ENCODE peak calls at places on chromosomes 5 and 9, in nine cellular contexts. One of them, this sample, is unnamed.

GRCh38 chr9:21688108-21689102 is 114.0 kb upstream of the MTAP start:
- DNase-seq in pons: peak; percentile 15
- DNase-seq in ELF-1: no peak
- DNase-seq in CD4-positive, alpha-beta T cell: no peak
- DNase-seq in CD8-positive, alpha-beta memory T cell: no peak
- DNase-seq in putamen: peak; percentile 11
- DNase-seq in activated CD4-positive, alpha-beta T cell treated with anti-CD3 and anti-CD28 coated beads, Interleukin-2, amount 50 U/mL, for 1 hour: no peak
- DNase-seq in NCI-H345: no peak
- DNase-seq in ELR: peak; percentile 93
- DNase-seq in this sample: no peak

GRCh38 chr5:143761663-143762062 is 50.3 kb upstream of the HMHB1 start:
- DNase-seq in ELR: no peak
- DNase-seq in CD4-positive, alpha-beta T cell: no peak
- DNase-seq in ELF-1: no peak
- DNase-seq in NCI-H345: no peak
- DNase-seq in CD8-positive, alpha-beta memory T cell: no peak
- DNase-seq in pons: no peak
- DNase-seq in activated CD4-positive, alpha-beta T cell treated with anti-CD3 and anti-CD28 coated beads, Interleukin-2, amount 50 U/mL, for 1 hour: no peak
- DNase-seq in putamen: no peak
- DNase-seq in this sample: no peak

GRCh38 chr5:151742870-151743294 is 15.5 kb downstream of the ATOX1 start:
- DNase-seq in pons: peak; percentile 77
- DNase-seq in ELF-1: peak; percentile 68
- DNase-seq in NCI-H345: peak; percentile 24
- DNase-seq in CD4-positive, alpha-beta T cell: no peak
- DNase-seq in CD8-positive, alpha-beta memory T cell: no peak
- DNase-seq in ELR: peak; percentile 88
- DNase-seq in putamen: peak; percentile 60
- DNase-seq in activated CD4-positive, alpha-beta T cell treated with anti-CD3 and anti-CD28 coated beads, Interleukin-2, amount 50 U/mL, for 1 hour: no peak
- DNase-seq in this sample: no peak

GRCh38 chr9:110031511-110032173 is 176.3 kb downstream of the C9orf152 start:
- DNase-seq in CD4-positive, alpha-beta T cell: no peak
- DNase-seq in CD8-positive, alpha-beta memory T cell: no peak
- DNase-seq in putamen: no peak
- DNase-seq in ELF-1: no peak
- DNase-seq in ELR: peak; percentile 97
- DNase-seq in NCI-H345: no peak
- DNase-seq in activated CD4-positive, alpha-beta T cell treated with anti-CD3 and anti-CD28 coated beads, Interleukin-2, amount 50 U/mL, for 1 hour: no peak
- DNase-seq in pons: no peak
- DNase-seq in this sample: no peak

GRCh38 chr9:376115-376514 is 161.4 kb downstream of the DOCK8 start:
- DNase-seq in ELF-1: no peak
- DNase-seq in pons: no peak
- DNase-seq in activated CD4-positive, alpha-beta T cell treated with anti-CD3 and anti-CD28 coated beads, Interleukin-2, amount 50 U/mL, for 1 hour: no peak
- DNase-seq in putamen: no peak
- DNase-seq in ELR: no peak
- DNase-seq in CD8-positive, alpha-beta memory T cell: no peak
- DNase-seq in CD4-positive, alpha-beta T cell: no peak
- DNase-seq in NCI-H345: no peak
- DNase-seq in this sample: no peak

GRCh38 chr5:8241558-8241957 is 372.6 kb downstream of the MTRR start:
- DNase-seq in CD8-positive, alpha-beta memory T cell: no peak
- DNase-seq in pons: no peak
- DNase-seq in ELF-1: no peak
- DNase-seq in CD4-positive, alpha-beta T cell: no peak
- DNase-seq in ELR: no peak
- DNase-seq in activated CD4-positive, alpha-beta T cell treated with anti-CD3 and anti-CD28 coated beads, Interleukin-2, amount 50 U/mL, for 1 hour: no peak
- DNase-seq in NCI-H345: no peak
- DNase-seq in putamen: no peak
- DNase-seq in this sample: no peak

GRCh38 chr9:114155263-114155966 is at the start of gene COL27A1:
- DNase-seq in pons: peak; percentile 38
- DNase-seq in ELF-1: peak; percentile 90
- DNase-seq in ELR: peak; percentile 86
- DNase-seq in CD8-positive, alpha-beta memory T cell: peak; percentile 59
- DNase-seq in CD4-positive, alpha-beta T cell: peak; percentile 60
- DNase-seq in putamen: peak; percentile 45
- DNase-seq in activated CD4-positive, alpha-beta T cell treated with anti-CD3 and anti-CD28 coated beads, Interleukin-2, amount 50 U/mL, for 1 hour: peak; percentile 73
- DNase-seq in NCI-H345: peak; percentile 72
- DNase-seq in this sample: peak; percentile 83

GRCh38 chr9:137467896-137468295 is 8.8 kb upstream of the NSMF start:
- DNase-seq in CD4-positive, alpha-beta T cell: no peak
- DNase-seq in activated CD4-positive, alpha-beta T cell treated with anti-CD3 and anti-CD28 coated beads, Interleukin-2, amount 50 U/mL, for 1 hour: no peak
- DNase-seq in pons: no peak
- DNase-seq in NCI-H345: no peak
- DNase-seq in putamen: no peak
- DNase-seq in CD8-positive, alpha-beta memory T cell: no peak
- DNase-seq in ELF-1: no peak
- DNase-seq in ELR: no peak
- DNase-seq in this sample: no peak

GRCh38 chr5:142811840-142812557 is 41.8 kb downstream of the ARHGAP26 start:
- DNase-seq in pons: no peak
- DNase-seq in activated CD4-positive, alpha-beta T cell treated with anti-CD3 and anti-CD28 coated beads, Interleukin-2, amount 50 U/mL, for 1 hour: no peak
- DNase-seq in ELR: no peak
- DNase-seq in ELF-1: no peak
- DNase-seq in CD4-positive, alpha-beta T cell: no peak
- DNase-seq in NCI-H345: no peak
- DNase-seq in CD8-positive, alpha-beta memory T cell: no peak
- DNase-seq in putamen: no peak
- DNase-seq in this sample: no peak

GRCh38 chr9:138024831-138025291 is 147.3 kb downstream of the CACNA1B start:
- DNase-seq in pons: no peak
- DNase-seq in activated CD4-positive, alpha-beta T cell treated with anti-CD3 and anti-CD28 coated beads, Interleukin-2, amount 50 U/mL, for 1 hour: no peak
- DNase-seq in ELF-1: no peak
- DNase-seq in ELR: no peak
- DNase-seq in putamen: no peak
- DNase-seq in CD8-positive, alpha-beta memory T cell: no peak
- DNase-seq in CD4-positive, alpha-beta T cell: no peak
- DNase-seq in NCI-H345: no peak
- DNase-seq in this sample: peak; percentile 27

GRCh38 chr9:27110181-27110580 is 1.2 kb downstream of the TEK start:
- DNase-seq in CD4-positive, alpha-beta T cell: no peak
- DNase-seq in CD8-positive, alpha-beta memory T cell: no peak
- DNase-seq in ELR: no peak
- DNase-seq in NCI-H345: no peak
- DNase-seq in putamen: no peak
- DNase-seq in pons: no peak
- DNase-seq in activated CD4-positive, alpha-beta T cell treated with anti-CD3 and anti-CD28 coated beads, Interleukin-2, amount 50 U/mL, for 1 hour: no peak
- DNase-seq in ELF-1: no peak
- DNase-seq in this sample: no peak

GRCh38 chr5:534743-535671 is 10.8 kb upstream of the SLC9A3 start:
- DNase-seq in NCI-H345: no peak
- DNase-seq in CD8-positive, alpha-beta memory T cell: no peak
- DNase-seq in activated CD4-positive, alpha-beta T cell treated with anti-CD3 and anti-CD28 coated beads, Interleukin-2, amount 50 U/mL, for 1 hour: no peak
- DNase-seq in pons: no peak
- DNase-seq in ELF-1: no peak
- DNase-seq in ELR: no peak
- DNase-seq in CD4-positive, alpha-beta T cell: no peak
- DNase-seq in putamen: no peak
- DNase-seq in this sample: no peak

GRCh38 chr9:135955981-135956797 is 5.0 kb downstream of the UBAC1 start:
- DNase-seq in activated CD4-positive, alpha-beta T cell treated with anti-CD3 and anti-CD28 coated beads, Interleukin-2, amount 50 U/mL, for 1 hour: no peak
- DNase-seq in NCI-H345: no peak
- DNase-seq in putamen: no peak
- DNase-seq in CD8-positive, alpha-beta memory T cell: no peak
- DNase-seq in ELR: no peak
- DNase-seq in CD4-positive, alpha-beta T cell: no peak
- DNase-seq in pons: no peak
- DNase-seq in ELF-1: no peak
- DNase-seq in this sample: no peak

GRCh38 chr9:18474778-18475177 is 825 bp downstream of the ADAMTSL1 start:
- DNase-seq in activated CD4-positive, alpha-beta T cell treated with anti-CD3 and anti-CD28 coated beads, Interleukin-2, amount 50 U/mL, for 1 hour: no peak
- DNase-seq in CD8-positive, alpha-beta memory T cell: no peak
- DNase-seq in NCI-H345: no peak
- DNase-seq in putamen: no peak
- DNase-seq in pons: no peak
- DNase-seq in CD4-positive, alpha-beta T cell: no peak
- DNase-seq in ELR: peak; percentile 68
- DNase-seq in ELF-1: no peak
- DNase-seq in this sample: no peak

GRCh38 chr5:540215-541147 is 16.2 kb upstream of the SLC9A3 start:
- DNase-seq in pons: no peak
- DNase-seq in activated CD4-positive, alpha-beta T cell treated with anti-CD3 and anti-CD28 coated beads, Interleukin-2, amount 50 U/mL, for 1 hour: no peak
- DNase-seq in NCI-H345: no peak
- DNase-seq in putamen: no peak
- DNase-seq in CD4-positive, alpha-beta T cell: no peak
- DNase-seq in CD8-positive, alpha-beta memory T cell: no peak
- DNase-seq in ELR: no peak
- DNase-seq in ELF-1: no peak
- DNase-seq in this sample: no peak

GRCh38 chr9:113613815-113614413 is 150.4 kb downstream of the RGS3 start:
- DNase-seq in CD8-positive, alpha-beta memory T cell: no peak
- DNase-seq in activated CD4-positive, alpha-beta T cell treated with anti-CD3 and anti-CD28 coated beads, Interleukin-2, amount 50 U/mL, for 1 hour: no peak
- DNase-seq in CD4-positive, alpha-beta T cell: no peak
- DNase-seq in ELR: no peak
- DNase-seq in ELF-1: no peak
- DNase-seq in pons: no peak
- DNase-seq in NCI-H345: no peak
- DNase-seq in putamen: no peak
- DNase-seq in this sample: no peak

GRCh38 chr5:468401-468800 is 25.4 kb downstream of the EXOC3 start:
- DNase-seq in CD4-positive, alpha-beta T cell: no peak
- DNase-seq in putamen: no peak
- DNase-seq in CD8-positive, alpha-beta memory T cell: no peak
- DNase-seq in pons: no peak
- DNase-seq in activated CD4-positive, alpha-beta T cell treated with anti-CD3 and anti-CD28 coated beads, Interleukin-2, amount 50 U/mL, for 1 hour: no peak
- DNase-seq in ELR: no peak
- DNase-seq in NCI-H345: no peak
- DNase-seq in ELF-1: no peak
- DNase-seq in this sample: no peak

GRCh38 chr5:36584009-36584875 is 22.2 kb upstream of the SLC1A3 start:
- DNase-seq in ELF-1: no peak
- DNase-seq in CD4-positive, alpha-beta T cell: no peak
- DNase-seq in activated CD4-positive, alpha-beta T cell treated with anti-CD3 and anti-CD28 coated beads, Interleukin-2, amount 50 U/mL, for 1 hour: no peak
- DNase-seq in putamen: no peak
- DNase-seq in ELR: no peak
- DNase-seq in CD8-positive, alpha-beta memory T cell: no peak
- DNase-seq in NCI-H345: no peak
- DNase-seq in pons: peak; percentile 65
- DNase-seq in this sample: no peak

GRCh38 chr9:136791466-136792276 is 527 bp downstream of the TMEM141 start:
- DNase-seq in CD8-positive, alpha-beta memory T cell: peak; percentile 71
- DNase-seq in ELF-1: peak; percentile 89
- DNase-seq in putamen: no peak
- DNase-seq in pons: no peak
- DNase-seq in activated CD4-positive, alpha-beta T cell treated with anti-CD3 and anti-CD28 coated beads, Interleukin-2, amount 50 U/mL, for 1 hour: peak; percentile 66
- DNase-seq in ELR: peak; percentile 49
- DNase-seq in CD4-positive, alpha-beta T cell: peak; percentile 54
- DNase-seq in NCI-H345: peak; percentile 62
- DNase-seq in this sample: peak; percentile 71

GRCh38 chr9:33782395-33783152 is 12.8 kb upstream of the PRSS3 start:
- DNase-seq in activated CD4-positive, alpha-beta T cell treated with anti-CD3 and anti-CD28 coated beads, Interleukin-2, amount 50 U/mL, for 1 hour: no peak
- DNase-seq in CD4-positive, alpha-beta T cell: no peak
- DNase-seq in CD8-positive, alpha-beta memory T cell: no peak
- DNase-seq in NCI-H345: no peak
- DNase-seq in ELR: peak; percentile 64
- DNase-seq in pons: no peak
- DNase-seq in putamen: no peak
- DNase-seq in ELF-1: no peak
- DNase-seq in this sample: no peak

GRCh38 chr5:141848771-141849370 is 29.3 kb downstream of the PCDH1 start:
- DNase-seq in CD8-positive, alpha-beta memory T cell: no peak
- DNase-seq in ELF-1: peak; percentile 96
- DNase-seq in CD4-positive, alpha-beta T cell: no peak
- DNase-seq in putamen: no peak
- DNase-seq in pons: no peak
- DNase-seq in ELR: peak; percentile 92
- DNase-seq in NCI-H345: no peak
- DNase-seq in activated CD4-positive, alpha-beta T cell treated with anti-CD3 and anti-CD28 coated beads, Interleukin-2, amount 50 U/mL, for 1 hour: peak; percentile 22
- DNase-seq in this sample: peak; percentile 86

GRCh38 chr5:171692106-171692505 is 93.5 kb upstream of the SMIM23 start:
- DNase-seq in NCI-H345: no peak
- DNase-seq in ELF-1: no peak
- DNase-seq in putamen: no peak
- DNase-seq in activated CD4-positive, alpha-beta T cell treated with anti-CD3 and anti-CD28 coated beads, Interleukin-2, amount 50 U/mL, for 1 hour: no peak
- DNase-seq in pons: no peak
- DNase-seq in CD4-positive, alpha-beta T cell: no peak
- DNase-seq in ELR: no peak
- DNase-seq in CD8-positive, alpha-beta memory T cell: no peak
- DNase-seq in this sample: no peak

GRCh38 chr5:59760798-59761348 is 132.7 kb downstream of the PDE4D start:
- DNase-seq in pons: no peak
- DNase-seq in activated CD4-positive, alpha-beta T cell treated with anti-CD3 and anti-CD28 coated beads, Interleukin-2, amount 50 U/mL, for 1 hour: no peak
- DNase-seq in ELR: peak; percentile 85
- DNase-seq in NCI-H345: no peak
- DNase-seq in putamen: no peak
- DNase-seq in CD4-positive, alpha-beta T cell: no peak
- DNase-seq in CD8-positive, alpha-beta memory T cell: no peak
- DNase-seq in ELF-1: no peak
- DNase-seq in this sample: no peak

GRCh38 chr5:177378884-177379883 is 5.0 kb upstream of the SLC34A1 start:
- DNase-seq in putamen: no peak
- DNase-seq in CD8-positive, alpha-beta memory T cell: no peak
- DNase-seq in ELR: peak; percentile 93
- DNase-seq in pons: no peak
- DNase-seq in ELF-1: no peak
- DNase-seq in CD4-positive, alpha-beta T cell: no peak
- DNase-seq in NCI-H345: no peak
- DNase-seq in activated CD4-positive, alpha-beta T cell treated with anti-CD3 and anti-CD28 coated beads, Interleukin-2, amount 50 U/mL, for 1 hour: no peak
- DNase-seq in this sample: no peak